ENCODE peak calls at places on chromosomes 7 and 10, in seven cellular contexts. N, C, B, T, G, M and F are unnamed samples.

GRCh38 chr10:68594405-68594804 is 34.3 kb downstream of the TET1 start:
- DNase-seq in B (no peak), T (no peak), C (peak), G (no peak), M (peak), N (no peak), F (no peak)

GRCh38 chr10:23408330-23408976 is 30.4 kb upstream of the OTUD1 start:
- DNase-seq in N (peak), C (no peak), B (no peak), M (no peak), T (no peak), G (no peak), F (no peak)

GRCh38 chr10:1212571-1213141 is 156.5 kb downstream of the WDR37 start:
- DNase-seq in C (no peak), T (no peak), G (no peak), N (no peak), B (no peak), M (no peak), F (no peak)

GRCh38 chr10:129912161-129912917 is 51.7 kb downstream of the EBF3 start:
- DNase-seq in M (no peak), C (no peak), B (no peak), G (no peak), T (no peak), N (peak), F (no peak)

GRCh38 chr10:69573056-69573806 is at the start of gene NEUROG3:
- DNase-seq in B (no peak), M (peak), C (no peak), G (peak), T (no peak), N (peak), F (no peak)

GRCh38 chr10:85861513-85862197 is 504.9 kb downstream of the GRID1 start:
- DNase-seq in G (no peak), M (no peak), T (no peak), N (no peak), C (no peak), B (no peak), F (no peak)

GRCh38 chr10:99742240-99742639 is 10.2 kb downstream of the CUTC start:
- DNase-seq in M (no peak), T (no peak), C (no peak), N (no peak), B (no peak), G (no peak), F (no peak)

GRCh38 chr7:154789404-154789803 is 213.5 kb downstream of the PAXIP1 start:
- DNase-seq in C (peak), N (peak), T (peak), B (no peak), G (no peak), M (no peak), F (peak)

DNA sequence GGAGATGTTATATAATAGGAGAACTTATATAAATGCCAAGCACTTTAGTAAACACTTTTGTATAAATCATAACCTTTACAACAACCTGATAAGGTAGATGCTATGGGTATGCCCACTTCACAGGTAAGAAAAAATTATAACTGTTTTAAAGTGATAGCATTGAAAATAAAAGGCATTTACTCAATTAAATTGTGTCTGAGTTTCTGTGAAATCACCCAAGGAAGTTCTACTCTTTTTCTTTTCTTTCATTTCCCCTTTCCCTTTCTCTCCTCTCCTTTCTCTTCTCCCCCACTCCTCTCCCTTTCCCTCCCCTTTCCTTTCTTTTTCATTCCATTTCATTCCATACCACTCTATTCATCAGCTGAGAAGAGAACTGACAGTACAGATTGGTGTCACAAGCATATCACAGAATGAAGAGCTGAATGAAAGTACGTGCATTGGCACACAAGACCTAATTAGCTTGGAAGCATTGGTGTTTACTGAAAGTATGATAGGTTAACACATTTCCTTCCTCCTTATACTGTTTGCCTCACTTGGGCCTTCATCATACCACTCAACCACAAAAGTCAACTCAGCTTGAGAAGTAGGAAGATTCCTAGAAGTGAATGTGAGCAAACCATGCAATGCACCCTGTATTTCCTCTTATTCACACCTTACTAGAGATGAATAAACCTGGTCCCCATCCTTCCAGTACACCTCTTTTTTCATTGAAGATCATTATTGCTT is 117.9 kb upstream of the AGR3 start:
- DNase-seq in N (no peak), B (no peak), G (no peak), M (no peak), T (no peak), C (no peak), F (no peak)
- TF ChIP-seq JUND in N (no peak), B (no peak), G (no peak), M (no peak), T (no peak), C (no peak), F (no peak)

GRCh38 chr7:151818674-151819519 is 58.0 kb downstream of the PRKAG2 start:
- DNase-seq in N (no peak), G (no peak), B (no peak), T (no peak), C (no peak), M (no peak), F (peak)
- TF ChIP-seq JUND in N (no peak), G (no peak), B (no peak), T (no peak), C (no peak), M (no peak), F (no peak)

DNA sequence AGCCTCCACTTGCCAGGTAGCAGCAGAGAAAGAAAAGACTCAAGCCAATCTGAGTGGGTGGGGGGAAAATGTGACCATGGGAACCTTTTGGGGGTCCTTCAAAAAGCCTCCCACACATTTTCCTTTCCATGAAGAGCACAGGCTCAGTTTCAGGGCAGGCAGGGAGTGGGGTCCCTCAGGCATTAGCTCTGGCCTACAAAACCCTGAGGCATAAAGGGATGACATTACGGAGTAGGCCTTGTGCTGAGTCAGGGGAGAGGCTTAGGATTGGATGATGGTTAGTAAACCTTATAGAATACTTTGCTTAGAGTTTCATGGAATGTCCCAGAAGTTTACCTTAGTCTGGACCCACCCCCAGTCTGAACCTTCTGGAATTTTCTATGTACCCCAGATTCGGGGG is 3.5 kb downstream of the DNAJC30 start:
- DNase-seq in B (no peak), N (no peak), G (no peak), T (no peak), C (no peak), M (no peak), F (no peak)
- TF ChIP-seq JUND in B (no peak), N (no peak), G (no peak), T (no peak), C (no peak), M (no peak), F (no peak)

GRCh38 chr7:3436746-3437145 is 135.7 kb downstream of the SDK1 start:
- DNase-seq in C (no peak), B (no peak), G (no peak), M (no peak), T (no peak), N (no peak), F (no peak)

GRCh38 chr7:3440509-3440908 is 139.5 kb downstream of the SDK1 start:
- DNase-seq in G (no peak), M (no peak), C (no peak), T (no peak), B (no peak), N (no peak), F (no peak)

GRCh38 chr7:3438352-3438751 is 137.3 kb downstream of the SDK1 start:
- DNase-seq in B (no peak), N (no peak), M (no peak), C (no peak), T (no peak), G (no peak), F (no peak)

GRCh38 chr7:3437467-3437866 is 136.4 kb downstream of the SDK1 start:
- DNase-seq in M (no peak), N (no peak), G (no peak), C (no peak), B (no peak), T (no peak), F (no peak)

GRCh38 chr7:3439333-3440030 is 138.4 kb downstream of the SDK1 start:
- DNase-seq in T (no peak), G (no peak), M (no peak), B (no peak), N (no peak), C (no peak), F (no peak)
- TF ChIP-seq JUND in T (no peak), G (no peak), M (no peak), B (no peak), N (peak), C (no peak), F (no peak)

DNA sequence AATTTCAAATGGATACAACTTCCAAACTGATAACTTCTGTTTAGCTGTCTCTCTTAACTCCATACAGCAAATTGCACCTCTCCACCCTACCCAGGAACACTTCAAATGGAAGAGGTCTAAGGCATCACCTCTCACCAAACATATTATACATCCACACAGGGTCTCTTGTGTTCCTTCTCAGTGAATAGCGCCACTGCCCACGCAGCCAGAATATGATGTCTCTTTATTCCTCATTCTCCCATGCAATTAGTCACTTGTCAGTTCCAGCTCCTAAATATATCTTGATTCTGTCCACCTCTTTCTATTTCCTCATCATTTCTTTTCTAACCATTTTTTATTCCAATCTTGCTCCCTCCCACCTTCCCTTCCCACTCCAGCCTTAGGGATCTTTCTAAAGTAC is 5.9 kb upstream of the TSPAN14 start:
- DNase-seq in G (no peak), C (no peak), N (no peak), T (no peak), M (no peak), B (no peak), F (no peak)
- TF ChIP-seq JUND in G (no peak), C (no peak), N (no peak), T (no peak), M (no peak), B (no peak), F (no peak)